ENCODE peak calls at places on chromosomes 6 and 20, in six cellular contexts. S, I, B, T, A and E are unnamed samples. For H3K27me3, the result is how much of the 10 kb centered on the place peaks cover.

GRCh38 chr6:32792901-32793400 is 23.9 kb downstream of the HLA-DOB start:
- DNase-seq in S (no peak), I (no peak), B (no peak), T (no peak), A (no peak), E (no peak)

GRCh38 chr20:1062334-1063015 is 55.9 kb upstream of the PSMF1 start:
- DNase-seq in S (no peak), I (peak), B (no peak), T (no peak), A (no peak), E (no peak)

GRCh38 chr20:46027245-46027853 is 1.7 kb upstream of the SLC12A5 start:
- DNase-seq in S (no peak), I (peak), B (peak), T (no peak), A (no peak), E (peak)

GRCh38 chr6:23661549-23661948 is 464.5 kb upstream of the NRSN1 start:
- DNase-seq in S (no peak), I (no peak), B (no peak), T (no peak), A (no peak), E (no peak)

GRCh38 chr6:45507156-45507555 is 129.4 kb upstream of the SUPT3H start:
- DNase-seq in S (no peak), I (peak), B (no peak), T (no peak), A (no peak), E (peak)

GRCh38 chr20:50804453-50805348 is 9.8 kb downstream of the BCAS4 start:
- DNase-seq in S (no peak), I (no peak), B (no peak), T (no peak), A (no peak), E (no peak)

GRCh38 chr20:64065062-64065972 is 2.3 kb downstream of the TCEA2 start:
- DNase-seq in S (no peak), I (no peak), B (no peak), T (no peak), A (no peak), E (no peak)

GRCh38 chr6:81861281-81861680 is 108.8 kb upstream of the TENT5A start:
- DNase-seq in S (no peak), I (no peak), B (no peak), T (no peak), A (no peak), E (no peak)

GRCh38 chr6:42679358-42679757 is 43.0 kb downstream of the PRPH2 start:
- DNase-seq in S (no peak), I (no peak), B (no peak), T (no peak), A (no peak), E (no peak)

GRCh38 chr20:38805958-38806854 is 709 bp downstream of the PPP1R16B start:
- DNase-seq in S (peak), I (no peak), B (peak), T (peak), A (no peak), E (no peak)

GRCh38 chr6:168355716-168356522 is 36.3 kb upstream of the DACT2 start:
- DNase-seq in S (no peak), I (no peak), B (peak), T (peak), A (no peak), E (no peak)

GRCh38 chr6:25295651-25296050 is 16.5 kb downstream of the CARMIL1 start:
- DNase-seq in S (no peak), I (peak), B (no peak), T (no peak), A (no peak), E (no peak)

GRCh38 chr20:36317675-36318074 is 11.5 kb downstream of the DLGAP4 start:
- DNase-seq in S (peak), I (no peak), B (no peak), T (no peak), A (no peak), E (no peak)

GRCh38 chr6:51526922-51527321 is 560.5 kb downstream of the PKHD1 start:
- DNase-seq in S (no peak), I (no peak), B (no peak), T (no peak), A (no peak), E (no peak)

GRCh38 chr20:16241911-16242310 is 331.3 kb downstream of the KIF16B start:
- DNase-seq in S (no peak), I (peak), B (peak), T (no peak), A (no peak), E (peak)

GRCh38 chr20:20204326-20204725 is 152.0 kb downstream of the CFAP61 start:
- DNase-seq in S (no peak), I (no peak), B (no peak), T (no peak), A (no peak), E (no peak)
- H3K27me3 ChIP-seq in S (under half), I (half or more), B (under half), T (under half), A (under half), E (under half)

DNA sequence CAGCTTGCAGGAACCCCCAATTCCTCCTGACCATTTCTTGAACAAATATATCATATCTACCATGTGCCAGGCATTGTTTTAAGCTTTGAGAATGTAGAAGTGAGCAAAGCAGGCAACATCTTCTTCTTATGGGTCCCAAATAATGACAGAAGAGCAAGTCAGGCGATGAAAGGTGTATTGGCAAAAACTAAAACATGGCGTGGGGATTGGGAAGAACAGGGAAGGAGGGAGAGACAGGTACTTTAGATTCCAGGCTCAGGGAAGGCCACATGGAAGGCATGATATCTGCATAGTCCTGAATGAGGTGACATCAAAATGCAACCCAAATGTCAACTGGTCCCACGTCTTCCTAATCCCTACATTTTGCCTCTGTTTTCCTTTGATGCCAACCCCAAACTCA is 187.1 kb downstream of the ZNF217 start:
- DNase-seq in S (no peak), I (no peak), B (no peak), T (no peak), A (no peak), E (no peak)
- H3K4me3 ChIP-seq in S (no peak), I (no peak), B (no peak), T (no peak), A (no peak), E (no peak)

GRCh38 chr6:3455121-3455489 is 1.7 kb downstream of the SLC22A23 start:
- DNase-seq in S (no peak), I (peak), B (peak), T (no peak), A (no peak), E (peak)
- H3K27me3 ChIP-seq in S (under half), I (under half), B (under half), T (under half), A (under half), E (under half)

GRCh38 chr6:36129889-36130671 is at the start of gene MAPK13:
- DNase-seq in S (no peak), I (peak), B (no peak), T (no peak), A (no peak), E (no peak)
- H3K4me3 ChIP-seq in S (peak), I (peak), B (peak), T (peak), A (peak), E (peak)